ENCODE peak calls at places on chromosome 20, in nine cellular contexts. E is ovary; L is CD8-positive, alpha-beta T cell; Z is H9; M is spleen; B is mucosa of descending colon; F is endodermal cell; U is Peyer's patch; P is NB4. G is an unnamed sample.

GRCh38 chr20:362271-363254 is 15.7 kb downstream of the NRSN2 start:
- DNase-seq in E (no peak), L (no peak), Z (peak), M (peak), B (peak), F (peak), U (peak), P (peak), G (no peak)

GRCh38 chr20:63737940-63738686 is 1.5 kb upstream of the SLC2A4RG start:
- DNase-seq in E (peak), L (no peak), Z (peak), M (peak), B (peak), F (peak), U (peak), P (no peak), G (peak)

GRCh38 chr20:32325706-32326506 is 32.2 kb upstream of the ASXL1 start:
- DNase-seq in E (no peak), L (no peak), Z (no peak), M (no peak), B (no peak), F (no peak), U (peak), P (no peak), G (no peak)

GRCh38 chr20:49750611-49751396 is 37.1 kb upstream of the B4GALT5 start:
- DNase-seq in E (no peak), L (no peak), Z (no peak), M (peak), B (no peak), F (no peak), U (peak), P (no peak), G (no peak)

GRCh38 chr20:31767805-31768204 is 28.7 kb downstream of the TPX2 start:
- DNase-seq in E (no peak), L (no peak), Z (no peak), M (no peak), B (no peak), F (no peak), U (no peak), P (no peak), G (no peak)

GRCh38 chr20:32017711-32018251 is 7.5 kb downstream of the CCM2L start:
- DNase-seq in E (no peak), L (peak), Z (peak), M (peak), B (no peak), F (peak), U (peak), P (peak), G (peak)

GRCh38 chr20:958936-959815 is 42.9 kb downstream of the RSPO4 start:
- DNase-seq in E (no peak), L (no peak), Z (no peak), M (no peak), B (no peak), F (no peak), U (no peak), P (no peak), G (no peak)

GRCh38 chr20:34891166-34892062 is 15.0 kb downstream of the ACSS2 start:
- DNase-seq in E (no peak), L (no peak), Z (no peak), M (no peak), B (no peak), F (no peak), U (no peak), P (peak), G (no peak)

GRCh38 chr20:50958733-50959542 is at the start of gene MOCS3:
- DNase-seq in E (peak), L (peak), Z (peak), M (peak), B (peak), F (peak), U (peak), P (peak), G (peak)

GRCh38 chr20:61646453-61646852 is 394.4 kb downstream of the CDH4 start:
- DNase-seq in E (no peak), L (no peak), Z (no peak), M (no peak), B (no peak), F (no peak), U (no peak), P (no peak), G (no peak)

GRCh38 chr20:25272223-25273000 is 24.5 kb downstream of the PYGB start:
- DNase-seq in E (no peak), L (no peak), Z (no peak), M (peak), B (no peak), F (no peak), U (peak), P (no peak), G (peak)

GRCh38 chr20:55004044-55004443 is 528.7 kb downstream of the DOK5 start:
- DNase-seq in E (no peak), L (no peak), Z (no peak), M (no peak), B (no peak), F (no peak), U (no peak), P (no peak), G (no peak)

GRCh38 chr20:48841861-48842529 is 14.2 kb upstream of the PREX1 start:
- DNase-seq in E (no peak), L (no peak), Z (no peak), M (no peak), B (no peak), F (no peak), U (no peak), P (no peak), G (no peak)

GRCh38 chr20:48761023-48761785 is 66.6 kb downstream of the PREX1 start:
- DNase-seq in E (no peak), L (peak), Z (no peak), M (peak), B (peak), F (no peak), U (peak), P (peak), G (no peak)

GRCh38 chr20:56271974-56272373 is 23.4 kb downstream of the MC3R start:
- DNase-seq in E (no peak), L (no peak), Z (no peak), M (no peak), B (no peak), F (no peak), U (no peak), P (no peak), G (no peak)

GRCh38 chr20:53917145-53918009 is 153.0 kb downstream of the BCAS1 start:
- DNase-seq in E (peak), L (no peak), Z (no peak), M (peak), B (peak), F (peak), U (peak), P (peak), G (no peak)

GRCh38 chr20:52076164-52076563 is 115.4 kb downstream of the ZFP64 start:
- DNase-seq in E (no peak), L (no peak), Z (no peak), M (no peak), B (no peak), F (no peak), U (no peak), P (no peak), G (no peak)

GRCh38 chr20:48845000-48845399 is 17.2 kb upstream of the PREX1 start:
- DNase-seq in E (no peak), L (no peak), Z (no peak), M (no peak), B (no peak), F (no peak), U (no peak), P (peak), G (no peak)

GRCh38 chr20:45353746-45354145 is 5.5 kb upstream of the SDC4 start:
- DNase-seq in E (no peak), L (no peak), Z (no peak), M (no peak), B (no peak), F (no peak), U (no peak), P (no peak), G (no peak)

GRCh38 chr20:24406761-24407550 is 62.5 kb upstream of the SYNDIG1 start:
- DNase-seq in E (no peak), L (no peak), Z (peak), M (no peak), B (no peak), F (no peak), U (no peak), P (no peak), G (no peak)

GRCh38 chr20:64106981-64107735 is at the start of gene NPBWR2:
- DNase-seq in E (no peak), L (no peak), Z (peak), M (peak), B (peak), F (peak), U (peak), P (peak), G (no peak)

GRCh38 chr20:1712634-1713625 is 55.4 kb upstream of the SIRPG start:
- DNase-seq in E (no peak), L (no peak), Z (no peak), M (no peak), B (no peak), F (no peak), U (no peak), P (no peak), G (no peak)

GRCh38 chr20:32457476-32457986 is 99.4 kb downstream of the ASXL1 start:
- DNase-seq in E (peak), L (no peak), Z (peak), M (no peak), B (peak), F (peak), U (no peak), P (no peak), G (no peak)

GRCh38 chr20:58810116-58810878 is 40.4 kb downstream of the GNAS-AS1 start:
- DNase-seq in E (no peak), L (no peak), Z (no peak), M (no peak), B (no peak), F (no peak), U (no peak), P (peak), G (no peak)

GRCh38 chr20:35899064-35899463 is 55.2 kb downstream of the SCAND1 start:
- DNase-seq in E (no peak), L (no peak), Z (no peak), M (no peak), B (no peak), F (no peak), U (no peak), P (no peak), G (no peak)

GRCh38 chr20:5741089-5741488 is 9.1 kb upstream of the SHLD1 start:
- DNase-seq in E (no peak), L (no peak), Z (no peak), M (no peak), B (no peak), F (no peak), U (no peak), P (no peak), G (no peak)

GRCh38 chr20:37383229-37383989 is 37.5 kb downstream of the SRC start:
- DNase-seq in E (no peak), L (no peak), Z (no peak), M (peak), B (no peak), F (peak), U (no peak), P (no peak), G (no peak)

GRCh38 chr20:3753098-3753497 is 14.5 kb downstream of the ADISSP start:
- DNase-seq in E (peak), L (peak), Z (peak), M (no peak), B (no peak), F (peak), U (peak), P (peak), G (no peak)

GRCh38 chr20:41619360-41620115 is 1.4 kb upstream of the CHD6 start:
- DNase-seq in E (no peak), L (no peak), Z (no peak), M (no peak), B (no peak), F (peak), U (no peak), P (no peak), G (no peak)

GRCh38 chr20:59605691-59606364 is 1.5 kb downstream of the PHACTR3 start:
- DNase-seq in E (no peak), L (no peak), Z (no peak), M (no peak), B (no peak), F (no peak), U (no peak), P (no peak), G (no peak)

GRCh38 chr20:53262294-53262840 is 290.2 kb downstream of the TSHZ2 start:
- DNase-seq in E (no peak), L (no peak), Z (no peak), M (no peak), B (no peak), F (no peak), U (no peak), P (no peak), G (no peak)

GRCh38 chr20:3890410-3890751 is 1.2 kb downstream of the PANK2 start:
- DNase-seq in E (no peak), L (no peak), Z (no peak), M (no peak), B (no peak), F (no peak), U (peak), P (no peak), G (no peak)

GRCh38 chr20:17652411-17652810 is 29.6 kb downstream of the RRBP1 start:
- DNase-seq in E (no peak), L (no peak), Z (no peak), M (peak), B (peak), F (no peak), U (no peak), P (no peak), G (no peak)

GRCh38 chr20:17655286-17655651 is 26.8 kb downstream of the RRBP1 start:
- DNase-seq in E (no peak), L (no peak), Z (peak), M (peak), B (no peak), F (peak), U (no peak), P (no peak), G (no peak)

GRCh38 chr20:17653835-17654648 is 28.0 kb downstream of the RRBP1 start:
- DNase-seq in E (no peak), L (no peak), Z (no peak), M (peak), B (peak), F (no peak), U (no peak), P (no peak), G (no peak)

GRCh38 chr20:17655865-17656489 is 26.1 kb downstream of the RRBP1 start:
- DNase-seq in E (no peak), L (no peak), Z (peak), M (peak), B (no peak), F (peak), U (no peak), P (no peak), G (no peak)

DNA sequence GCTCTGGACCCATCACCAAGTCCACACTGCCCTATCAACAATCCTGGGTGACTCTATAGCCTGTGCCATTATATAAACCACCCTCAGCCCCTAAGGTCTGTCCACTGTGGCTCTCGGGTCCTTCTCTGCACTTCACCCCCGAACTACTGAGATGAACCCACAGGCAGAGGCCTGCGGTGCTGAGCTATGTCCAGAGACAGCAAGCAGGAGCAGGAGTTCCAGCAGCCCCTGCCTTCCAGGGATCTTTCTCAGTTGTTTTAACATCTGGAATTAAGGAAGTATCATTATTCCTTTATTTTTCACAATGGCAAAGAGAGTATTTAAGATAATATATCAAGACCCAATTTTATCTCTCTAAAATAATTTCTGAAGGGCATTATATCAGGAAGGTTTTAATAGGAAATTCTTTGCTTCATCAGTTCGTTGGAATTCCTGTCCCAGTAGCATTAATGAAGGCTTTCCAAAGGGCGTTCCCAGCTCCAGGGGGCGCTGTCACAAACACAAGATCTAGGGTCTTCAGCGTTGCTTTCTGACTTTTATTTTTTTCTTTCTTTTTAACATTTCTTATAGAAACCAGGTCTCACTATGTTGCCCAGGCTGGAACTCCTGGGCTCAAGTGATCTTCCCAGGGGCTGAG is 27.3 kb downstream of the RRBP1 start:
- DNase-seq in E (no peak), L (no peak), Z (peak), M (peak), B (no peak), F (peak), U (no peak), P (no peak), G (no peak)
- TF ChIP-seq CTCF in E (peak), L (no peak), Z (peak), M (peak), B (peak), F (peak), U (peak), P (peak), G (no peak)

GRCh38 chr20:40583195-40583594 is 105.8 kb downstream of the MAFB start:
- DNase-seq in E (no peak), L (no peak), Z (no peak), M (no peak), B (no peak), F (peak), U (no peak), P (peak), G (no peak)

GRCh38 chr20:40588891-40589290 is 100.1 kb downstream of the MAFB start:
- DNase-seq in E (no peak), L (no peak), Z (no peak), M (no peak), B (no peak), F (no peak), U (no peak), P (no peak), G (no peak)

GRCh38 chr20:40589581-40589980 is 99.5 kb downstream of the MAFB start:
- DNase-seq in E (no peak), L (no peak), Z (no peak), M (no peak), B (no peak), F (no peak), U (no peak), P (no peak), G (no peak)

GRCh38 chr20:40584128-40584819 is 104.8 kb downstream of the MAFB start:
- DNase-seq in E (peak), L (no peak), Z (no peak), M (no peak), B (no peak), F (no peak), U (peak), P (no peak), G (no peak)

DNA sequence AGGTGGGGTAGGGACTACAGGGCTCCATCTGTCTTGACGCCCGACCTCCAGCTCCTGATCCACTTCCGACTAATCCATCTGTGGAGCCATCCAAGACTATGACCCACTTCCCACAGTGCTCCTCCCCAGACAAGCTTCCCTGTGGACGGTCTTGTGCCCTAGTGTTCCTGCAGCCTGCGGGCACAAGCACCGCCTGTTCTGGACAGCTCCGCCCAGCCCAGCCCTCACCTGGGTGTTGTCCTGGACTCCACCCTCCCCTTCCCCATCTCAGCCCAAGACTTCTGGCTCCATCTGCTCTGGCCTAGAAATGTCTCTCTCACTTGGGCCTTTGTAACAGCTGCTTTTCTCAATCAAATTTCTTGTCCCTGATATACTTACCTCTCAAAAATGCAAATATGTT is 102.0 kb downstream of the MAFB start:
- DNase-seq in E (no peak), L (no peak), Z (no peak), M (no peak), B (no peak), F (no peak), U (no peak), P (no peak), G (no peak)
- TF ChIP-seq CTCF in E (no peak), L (no peak), Z (no peak), M (no peak), B (no peak), F (no peak), U (no peak), P (no peak), G (no peak)

GRCh38 chr20:22815584-22815983 is 219.5 kb upstream of the SSTR4 start:
- DNase-seq in E (no peak), L (no peak), Z (no peak), M (no peak), B (no peak), F (peak), U (no peak), P (no peak), G (no peak)
- TF ChIP-seq CTCF in E (no peak), L (no peak), Z (peak), M (no peak), B (no peak), F (peak), U (no peak), P (no peak), G (no peak)

GRCh38 chr20:39291301-39291700 is 329.2 kb downstream of the DHX35 start:
- DNase-seq in E (no peak), L (no peak), Z (no peak), M (no peak), B (no peak), F (no peak), U (no peak), P (no peak), G (no peak)

GRCh38 chr20:39294137-39294725 is 332.1 kb downstream of the DHX35 start:
- DNase-seq in E (no peak), L (no peak), Z (peak), M (no peak), B (no peak), F (peak), U (no peak), P (no peak), G (no peak)

GRCh38 chr20:39290575-39290974 is 328.4 kb downstream of the DHX35 start:
- DNase-seq in E (no peak), L (no peak), Z (peak), M (no peak), B (no peak), F (peak), U (no peak), P (no peak), G (no peak)

GRCh38 chr20:39289831-39290230 is 327.7 kb downstream of the DHX35 start:
- DNase-seq in E (no peak), L (no peak), Z (peak), M (no peak), B (no peak), F (peak), U (no peak), P (no peak), G (no peak)

GRCh38 chr20:39292193-39292736 is 330.1 kb downstream of the DHX35 start:
- DNase-seq in E (no peak), L (no peak), Z (no peak), M (no peak), B (no peak), F (no peak), U (no peak), P (no peak), G (no peak)
- TF ChIP-seq CTCF in E (no peak), L (no peak), Z (no peak), M (no peak), B (no peak), F (no peak), U (no peak), P (no peak), G (no peak)

GRCh38 chr20:39295301-39295700 is 333.2 kb downstream of the DHX35 start:
- DNase-seq in E (no peak), L (no peak), Z (no peak), M (no peak), B (no peak), F (no peak), U (no peak), P (no peak), G (no peak)

GRCh38 chr20:39283464-39283863 is 321.3 kb downstream of the DHX35 start:
- DNase-seq in E (no peak), L (no peak), Z (no peak), M (no peak), B (no peak), F (no peak), U (no peak), P (no peak), G (no peak)

DNA sequence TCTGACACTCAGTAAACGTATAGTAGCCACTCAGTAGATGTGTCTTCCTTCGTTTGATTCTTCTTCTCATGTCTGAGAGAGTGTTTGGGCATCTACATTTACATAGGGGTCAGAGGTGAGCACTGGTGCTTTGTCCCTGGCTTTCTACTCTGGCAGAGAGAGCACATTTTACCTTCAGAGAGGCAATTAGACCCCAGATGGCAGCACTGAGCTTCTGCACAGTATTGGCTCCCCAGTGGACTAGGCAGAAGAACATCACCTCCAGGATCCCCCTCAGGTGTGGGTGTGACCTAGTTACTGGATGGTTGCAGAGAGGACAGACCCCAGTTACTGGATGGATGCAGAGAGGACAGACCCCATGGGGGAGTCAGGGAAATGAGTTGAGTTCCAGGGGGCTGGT is 327.2 kb downstream of the DHX35 start:
- DNase-seq in E (no peak), L (no peak), Z (peak), M (no peak), B (no peak), F (peak), U (peak), P (peak), G (no peak)
- TF ChIP-seq CTCF in E (no peak), L (no peak), Z (peak), M (peak), B (no peak), F (peak), U (peak), P (peak), G (no peak)

GRCh38 chr20:19815553-19815991 is 57.5 kb downstream of the RIN2 start:
- DNase-seq in E (no peak), L (no peak), Z (no peak), M (no peak), B (no peak), F (no peak), U (no peak), P (peak), G (peak)
- TF ChIP-seq CTCF in E (no peak), L (no peak), Z (no peak), M (no peak), B (no peak), F (no peak), U (no peak), P (no peak), G (no peak)

GRCh38 chr20:20864346-20865096 is 152.1 kb upstream of the RALGAPA2 start:
- DNase-seq in E (no peak), L (no peak), Z (no peak), M (no peak), B (no peak), F (no peak), U (no peak), P (peak), G (no peak)
- TF ChIP-seq CTCF in E (no peak), L (no peak), Z (peak), M (no peak), B (no peak), F (peak), U (peak), P (peak), G (no peak)

G was measured in activated B cell treated with CpG ODN at 0.5 μM for 24 hours.